ENCODE peak calls at places on chromosomes 5 and 9, in six cellular contexts. F is SJSA1, B is tibial artery, E is AG04450, N is psoas muscle, L is lower lobe of right lung. M is an unnamed sample.

GRCh38 chr5:72133212-72133990 is 26.1 kb downstream of the MAP1B start:
- DNase-seq in E (no peak), L (no peak), B (no peak), N (no peak), F (no peak), M (no peak)

GRCh38 chr5:111172504-111172903 is 51.7 kb upstream of the CAMK4 start:
- DNase-seq in B (no peak), F (no peak), N (no peak), L (no peak), E (no peak), M (no peak)

GRCh38 chr5:78544531-78545200 is 103.9 kb downstream of the LHFPL2 start:
- DNase-seq in L (no peak), N (no peak), B (no peak), E (no peak), F (peak; percentile 71), M (peak; percentile 76)

GRCh38 chr9:73153793-73154227 is 2.1 kb downstream of the ANXA1 start:
- DNase-seq in E (no peak), B (no peak), N (no peak), F (no peak), L (no peak), M (no peak)

GRCh38 chr5:39024884-39025283 is 49.3 kb downstream of the RICTOR start:
- DNase-seq in L (no peak), N (no peak), E (no peak), B (no peak), F (no peak), M (no peak)

GRCh38 chr5:54176066-54176835 is 134.1 kb downstream of the ARL15 start:
- DNase-seq in L (no peak), N (no peak), B (no peak), F (no peak), E (no peak), M (no peak)

GRCh38 chr5:115087951-115088350 is 81.8 kb downstream of the TRIM36 start:
- DNase-seq in N (no peak), E (no peak), B (no peak), F (no peak), L (no peak), M (no peak)

GRCh38 chr5:104266161-104266560 is 703.6 kb upstream of the NUDT12 start:
- DNase-seq in B (no peak), N (no peak), F (no peak), L (no peak), E (no peak), M (no peak)

GRCh38 chr5:150577378-150577777 is 63.1 kb upstream of the SYNPO start:
- DNase-seq in F (no peak), L (no peak), E (no peak), N (no peak), B (no peak), M (no peak)

GRCh38 chr5:28523887-28524637 is 1485.7 kb upstream of the CDH9 start:
- DNase-seq in L (no peak), B (no peak), F (peak; percentile 20), N (no peak), E (no peak), M (peak; percentile 92)

GRCh38 chr9:31210982-31211570 is 1173.4 kb upstream of the ACO1 start:
- DNase-seq in F (no peak), E (no peak), N (peak; percentile 8), B (no peak), L (peak; percentile 38), M (no peak)

GRCh38 chr5:100600289-100600994 is 65.3 kb downstream of the FAM174A start:
- DNase-seq in L (no peak), F (no peak), B (no peak), N (no peak), E (no peak), M (no peak)

GRCh38 chr5:54616031-54616430 is 98.5 kb downstream of the SNX18 start:
- DNase-seq in B (peak; percentile 78), L (no peak), N (no peak), E (peak; percentile 87), F (peak; percentile 26), M (peak; percentile 54)

GRCh38 chr5:11851402-11851801 is 52.8 kb downstream of the CTNND2 start:
- DNase-seq in F (no peak), L (no peak), N (no peak), B (no peak), E (no peak), M (no peak)

GRCh38 chr5:10304932-10305331 is 2.8 kb downstream of the CMBL start:
- DNase-seq in E (no peak), L (no peak), N (no peak), B (no peak), F (no peak), M (no peak)

GRCh38 chr5:151254533-151254932 is 1.5 kb downstream of the GM2A start:
- DNase-seq in B (no peak), E (no peak), N (no peak), L (no peak), F (no peak), M (no peak)

GRCh38 chr9:22446950-22447606 is 454 bp downstream of the DMRTA1 start:
- DNase-seq in E (no peak), N (peak; percentile 60), B (peak; percentile 33), F (peak; percentile 59), L (peak; percentile 79), M (no peak)

GRCh38 chr5:134438268-134438622 is 26.6 kb upstream of the CDKN2AIPNL start:
- DNase-seq in L (no peak), B (no peak), N (peak; percentile 54), F (no peak), E (no peak), M (peak; percentile 87)

GRCh38 chr5:134437340-134438267 is 25.9 kb upstream of the CDKN2AIPNL start:
- DNase-seq in L (no peak), E (no peak), N (no peak), B (no peak), F (no peak), M (peak; percentile 21)

GRCh38 chr5:134440185-134440755 is 28.6 kb upstream of the CDKN2AIPNL start:
- DNase-seq in E (no peak), B (no peak), F (no peak), N (no peak), L (no peak), M (no peak)

GRCh38 chr5:134436523-134437339 is 25.1 kb upstream of the CDKN2AIPNL start:
- DNase-seq in L (peak; percentile 93), B (peak; percentile 54), N (peak; percentile 84), F (peak; percentile 84), E (peak; percentile 74), M (peak; percentile 93)

GRCh38 chr5:134438641-134439621 is 27.2 kb upstream of the CDKN2AIPNL start:
- DNase-seq in F (peak; percentile 37), E (peak; percentile 89), B (peak; percentile 67), N (peak; percentile 86), L (peak; percentile 88), M (peak; percentile 98)
- H3K4me3 ChIP-seq in F (no peak overlapping the region), E (no peak overlapping the region), B (no peak overlapping the region), N (no peak overlapping the region), L (no peak overlapping the region), M (no peak overlapping the region)

DNA sequence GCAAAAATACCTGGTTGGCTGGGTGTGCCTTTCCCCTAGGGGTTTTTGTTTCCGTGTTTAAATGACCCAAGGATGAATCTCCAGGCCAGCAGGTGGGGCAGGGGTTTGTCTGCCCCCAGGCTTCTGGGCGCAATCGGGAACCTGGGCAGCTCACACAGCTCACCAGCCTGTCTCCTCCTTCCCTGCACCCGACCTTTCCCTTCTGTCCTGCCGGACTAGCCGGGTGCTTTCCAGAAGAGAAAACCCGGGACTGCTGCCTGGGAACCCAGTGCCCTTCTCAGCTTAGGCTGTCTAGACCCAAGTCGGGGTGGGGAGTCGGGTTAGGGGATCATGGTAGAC is 84.3 kb downstream of the DAB2IP start:
- DNase-seq in F (no peak), E (no peak), N (no peak), B (no peak), L (no peak), M (no peak)
- H3K4me3 ChIP-seq in F (no peak overlapping the region), E (peak overlapping the region; percentile 31), N (peak overlapping the region; percentile 60), B (peak overlapping the region; percentile 58), L (peak overlapping the region; percentile 58), M (peak overlapping the region; percentile 29)

GRCh38 chr9:137096785-137097546 is 10.2 kb downstream of the MAN1B1 start:
- DNase-seq in E (no peak), F (no peak), L (no peak), N (no peak), B (no peak), M (no peak)
- H3K4me3 ChIP-seq in E (no peak overlapping the region), F (no peak overlapping the region), L (no peak overlapping the region), N (no peak overlapping the region), B (no peak overlapping the region), M (no peak overlapping the region)

GRCh38 chr5:176132471-176133288 is 105.5 kb upstream of the SIMC1 start:
- DNase-seq in N (no peak), L (no peak), B (no peak), E (no peak), F (no peak), M (no peak)
- H3K4me3 ChIP-seq in N (no peak overlapping the region), L (no peak overlapping the region), B (no peak overlapping the region), E (no peak overlapping the region), F (no peak overlapping the region), M (no peak overlapping the region)

DNA sequence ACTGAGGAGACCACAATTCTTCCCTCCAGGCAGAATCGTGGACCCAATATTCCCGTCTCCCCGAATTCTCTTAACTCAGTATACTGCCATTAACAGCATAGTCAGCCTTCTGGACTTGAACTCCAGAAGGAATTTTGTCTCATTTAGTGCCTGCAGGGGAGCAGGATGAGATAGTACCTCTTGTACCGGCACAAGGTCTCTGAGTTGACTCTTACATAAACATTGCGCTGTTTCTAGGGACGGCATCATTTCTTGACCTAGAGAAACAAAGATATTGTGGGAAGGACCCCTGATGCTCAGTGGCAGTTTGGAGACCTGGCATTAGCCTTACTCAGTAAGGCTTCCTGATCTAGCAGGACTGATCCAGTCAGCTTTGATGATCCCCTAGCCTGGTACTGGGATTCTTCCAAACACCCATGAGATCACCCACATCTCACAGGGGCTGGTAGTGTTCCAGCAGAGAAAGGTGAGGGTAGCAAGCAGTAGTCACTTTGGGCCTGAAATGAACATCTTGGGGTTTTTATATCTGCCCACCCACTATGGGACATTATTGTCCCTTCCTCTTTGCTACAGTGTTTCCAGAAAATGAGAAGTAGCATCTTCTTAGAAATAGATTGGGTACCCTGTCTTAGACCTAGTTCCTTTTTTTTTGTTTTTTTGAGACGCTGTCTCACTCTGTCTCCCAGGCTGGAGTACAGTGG is 249.0 kb upstream of the ANKRD55 start:
- DNase-seq in N (no peak), E (no peak), L (no peak), B (no peak), F (no peak), M (no peak)
- H3K4me3 ChIP-seq in N (peak overlapping the region; percentile 72), E (no peak overlapping the region), L (peak overlapping the region; percentile 67), B (peak overlapping the region; percentile 94), F (no peak overlapping the region), M (no peak overlapping the region)

GRCh38 chr5:159310492-159310891 is 19.8 kb downstream of the IL12B start:
- DNase-seq in L (peak; percentile 78), F (no peak), N (no peak), B (no peak), E (no peak), M (no peak)
- H3K4me3 ChIP-seq in L (peak overlapping the region; percentile 33), F (no peak overlapping the region), N (no peak overlapping the region), B (no peak overlapping the region), E (no peak overlapping the region), M (peak overlapping the region; percentile 11)

M was measured in skeletal muscle cell.